ENCODE peak calls at places on chromosomes 11 and 22, in five cellular contexts. V is heart right ventricle, Q is dorsolateral prefrontal cortex, G is foreskin fibroblast, E is BJ. O is an unnamed sample.

GRCh38 chr11:85663080-85663729 is 1.7 kb downstream of the CREBZF start:
- DNase-seq in E (no peak), V (no peak), G (no peak), Q (no peak), O (no peak)

GRCh38 chr22:46770726-46771125 is 8.3 kb downstream of the TBC1D22A start:
- DNase-seq in G (no peak), E (no peak), Q (no peak), V (no peak), O (no peak)

GRCh38 chr11:20164152-20164551 is 3.9 kb upstream of the DBX1 start:
- DNase-seq in V (no peak), E (no peak), G (no peak), Q (no peak), O (no peak)

GRCh38 chr11:105357764-105358163 is 218.2 kb upstream of the CARD18 start:
- DNase-seq in E (no peak), V (no peak), G (no peak), Q (no peak), O (no peak)

GRCh38 chr11:65814131-65814959 is 19.4 kb upstream of the SNX32 start:
- DNase-seq in G (peak; percentile 48), V (no peak), E (no peak), Q (peak; percentile 34), O (no peak)

GRCh38 chr11:30504468-30504867 is 81.7 kb downstream of the MPPED2 start:
- DNase-seq in E (no peak), V (no peak), G (no peak), Q (no peak), O (no peak)

GRCh38 chr11:115453158-115453557 is 51.1 kb downstream of the CADM1 start:
- DNase-seq in E (no peak), V (no peak), Q (no peak), G (no peak), O (no peak)

GRCh38 chr11:59273008-59273841 is 60.5 kb upstream of the MPEG1 start:
- DNase-seq in V (no peak), Q (no peak), G (no peak), E (no peak), O (no peak)

GRCh38 chr11:47616726-47617416 is 22.7 kb upstream of the C1QTNF4 start:
- DNase-seq in G (peak; percentile 72), Q (peak; percentile 82), E (no peak), V (peak; percentile 66), O (peak; percentile 38)

GRCh38 chr11:1931326-1931725 is 11.8 kb downstream of the TNNT3 start:
- DNase-seq in G (peak; percentile 14), Q (no peak), E (no peak), V (peak; percentile 58), O (peak; percentile 60)

GRCh38 chr11:9313648-9314290 is 624 bp downstream of the TMEM41B start:
- DNase-seq in V (no peak), Q (peak; percentile 14), E (no peak), G (no peak), O (no peak)

GRCh38 chr22:35733742-35734516 is 16.3 kb downstream of the APOL5 start:
- DNase-seq in Q (no peak), G (no peak), V (peak; percentile 47), E (no peak), O (no peak)

GRCh38 chr11:43866520-43866919 is 14.1 kb upstream of the ALKBH3 start:
- DNase-seq in E (no peak), V (no peak), Q (no peak), G (no peak), O (peak; percentile 14)

GRCh38 chr11:75453916-75454655 is 21.1 kb upstream of the KLHL35 start:
- DNase-seq in E (peak; percentile 68), Q (no peak), G (no peak), V (no peak), O (no peak)

GRCh38 chr22:27990879-27991278 is 71.8 kb upstream of the PITPNB start:
- DNase-seq in E (no peak), V (peak; percentile 58), Q (peak; percentile 10), G (no peak), O (no peak)

GRCh38 chr11:45665206-45665932 is at the start of gene CHST1:
- DNase-seq in G (peak; percentile 28), Q (peak; percentile 24), V (peak; percentile 42), E (no peak), O (no peak)

GRCh38 chr11:47566166-47566546 is 757 bp downstream of the PTPMT1 start:
- DNase-seq in E (no peak), V (no peak), G (no peak), Q (no peak), O (no peak)

GRCh38 chr11:61295596-61295926 is 445 bp upstream of the VWCE start:
- DNase-seq in E (no peak), Q (no peak), V (no peak), G (no peak), O (no peak)

GRCh38 chr22:29385748-29386147 is 2.6 kb downstream of the AP1B1 start:
- DNase-seq in G (no peak), E (no peak), V (no peak), Q (no peak), O (no peak)

GRCh38 chr11:64742940-64743590 is 877 bp downstream of the RASGRP2 start:
- DNase-seq in Q (no peak), G (peak; percentile 31), V (peak; percentile 77), E (no peak), O (no peak)

GRCh38 chr22:26515938-26516337 is 3.7 kb upstream of the TFIP11 start:
- DNase-seq in V (no peak), Q (no peak), E (no peak), G (no peak), O (no peak)

GRCh38 chr11:112831969-112832368 is 129.3 kb upstream of the NCAM1 start:
- DNase-seq in V (no peak), Q (no peak), G (no peak), E (no peak), O (no peak)

GRCh38 chr11:97973352-97973857 is 1047.3 kb upstream of the CNTN5 start:
- DNase-seq in V (no peak), G (no peak), Q (no peak), E (no peak), O (no peak)

DNA sequence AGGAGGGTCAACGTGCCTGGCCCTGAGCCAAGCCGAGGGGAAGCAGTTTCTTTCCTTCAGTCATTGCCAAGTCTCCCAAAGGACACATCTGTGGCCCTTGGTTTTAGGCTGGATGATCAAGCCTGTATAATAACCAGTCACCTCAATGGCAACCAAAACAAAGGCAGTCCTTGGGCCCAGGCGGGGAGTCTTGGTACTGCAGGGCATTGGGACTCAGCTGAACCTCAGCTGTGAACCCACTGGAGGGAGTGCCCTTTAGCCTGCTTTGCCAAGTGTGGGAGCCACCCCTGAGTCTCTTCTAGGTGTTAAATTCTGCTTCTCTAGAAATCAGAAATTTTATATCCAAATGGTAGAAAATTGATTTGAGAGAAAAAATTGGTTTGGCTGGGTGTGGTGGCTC is 36.9 kb downstream of the CPT1A start:
- DNase-seq in V (no peak), G (no peak), E (no peak), Q (no peak), O (no peak)
- H3K4me3 ChIP-seq in V (no peak overlapping the region), G (no peak overlapping the region), E (no peak overlapping the region), Q (no peak overlapping the region), O (no peak overlapping the region)

GRCh38 chr11:692824-693414 is 2.1 kb downstream of the DEAF1 start:
- DNase-seq in G (no peak), V (no peak), Q (no peak), E (no peak), O (no peak)
- H3K4me3 ChIP-seq in G (peak overlapping the region; percentile 78), V (no peak overlapping the region), Q (peak overlapping the region; percentile 98), E (peak overlapping the region; percentile 54), O (peak overlapping the region; percentile 90)

GRCh38 chr11:102534261-102534872 is 3.8 kb upstream of the MMP7 start:
- DNase-seq in G (no peak), V (no peak), Q (no peak), E (no peak), O (no peak)
- H3K4me3 ChIP-seq in G (no peak overlapping the region), V (no peak overlapping the region), Q (no peak overlapping the region), E (no peak overlapping the region), O (no peak overlapping the region)

GRCh38 chr22:50672041-50672440 is 582 bp upstream of the SHANK3 start:
- DNase-seq in Q (no peak), E (no peak), G (no peak), V (no peak), O (no peak)

GRCh38 chr22:50671641-50672040 is 982 bp upstream of the SHANK3 start:
- DNase-seq in V (peak; percentile 68), G (no peak), Q (peak; percentile 63), E (no peak), O (no peak)

GRCh38 chr22:50674127-50674493 is 1.5 kb downstream of the SHANK3 start:
- DNase-seq in E (no peak), V (no peak), Q (no peak), G (no peak), O (no peak)

GRCh38 chr22:50673231-50674126 is 856 bp downstream of the SHANK3 start:
- DNase-seq in G (no peak), E (no peak), Q (no peak), V (no peak), O (no peak)

GRCh38 chr22:50672471-50673230 is at the start of gene SHANK3:
- DNase-seq in E (no peak), Q (no peak), V (peak; percentile 92), G (no peak), O (no peak)
- H3K4me3 ChIP-seq in E (no peak within 1 kb of the TSS), Q (peak within 1 kb of the TSS; percentile 75), V (peak within 1 kb of the TSS; percentile 67), G (no peak within 1 kb of the TSS), O (peak within 1 kb of the TSS; percentile 38)

GRCh38 chr11:6402561-6402981 is 12.3 kb downstream of the SMPD1 start:
- DNase-seq in E (no peak), Q (no peak), V (no peak), G (no peak), O (no peak)
- H3K4me3 ChIP-seq in E (no peak overlapping the region), Q (no peak overlapping the region), V (no peak overlapping the region), G (no peak overlapping the region), O (no peak overlapping the region)

DNA sequence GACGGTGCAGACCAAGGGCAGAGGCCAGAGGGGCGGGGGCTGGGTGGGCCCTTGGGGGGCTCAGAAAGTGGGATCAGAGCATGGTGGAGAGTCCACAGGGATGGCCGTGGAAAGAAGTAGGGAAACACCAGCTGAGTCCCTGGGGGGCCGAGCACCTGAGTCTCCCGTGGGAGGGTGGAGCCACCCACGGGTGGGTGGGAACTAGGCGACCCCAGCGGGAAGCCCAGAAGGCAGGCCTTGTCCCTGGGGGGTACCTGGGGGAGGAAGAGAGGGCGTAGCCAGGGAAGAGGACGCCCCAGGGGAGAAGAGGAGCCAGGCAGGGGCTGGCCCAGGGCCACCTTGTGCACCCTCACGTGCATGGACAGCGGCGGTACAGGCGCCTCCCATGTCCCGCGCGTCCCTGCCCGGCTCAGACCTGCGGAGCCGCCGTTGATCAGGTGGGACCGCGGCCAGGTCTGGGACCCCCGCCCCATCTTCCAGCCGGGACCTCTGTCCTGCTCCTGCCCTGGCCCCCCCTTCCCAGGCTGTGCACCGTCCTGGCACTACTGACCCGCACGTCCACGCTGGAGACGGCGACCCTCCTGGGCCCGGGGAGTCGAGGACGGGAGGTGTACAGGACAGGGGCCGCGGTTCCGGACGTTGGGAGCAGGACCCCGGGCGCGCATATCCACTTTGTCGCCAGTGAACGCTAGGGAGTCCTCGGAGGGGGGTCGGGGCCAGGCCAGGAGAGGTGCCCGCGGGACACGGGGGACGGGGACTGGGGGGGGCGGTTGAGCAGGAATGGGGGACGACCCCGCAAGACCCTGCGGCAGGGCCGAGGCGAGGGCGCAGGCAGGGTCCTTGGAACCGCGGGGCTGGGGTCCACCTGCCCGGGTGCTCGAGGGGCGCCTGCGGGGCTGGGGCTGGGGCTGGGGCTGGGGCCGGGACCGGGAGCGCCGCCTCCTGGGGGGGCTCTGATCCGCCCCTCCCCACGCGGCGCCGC is 10.4 kb downstream of the CRELD2 start:
- DNase-seq in Q (no peak), E (no peak), G (no peak), V (no peak), O (no peak)
- H3K4me3 ChIP-seq in Q (peak overlapping the region; percentile 37), E (no peak overlapping the region), G (no peak overlapping the region), V (no peak overlapping the region), O (no peak overlapping the region)

GRCh38 chr22:25070870-25071465 is 118.5 kb downstream of the KIAA1671 start:
- DNase-seq in V (no peak), E (no peak), Q (no peak), G (no peak), O (no peak)
- H3K4me3 ChIP-seq in V (no peak overlapping the region), E (no peak overlapping the region), Q (peak overlapping the region; percentile 2), G (no peak overlapping the region), O (no peak overlapping the region)